ENCODE peak calls at places on chromosomes 4 and X, in ten cellular contexts. E, H, A, M, F, N, C, Y, O and K are unnamed samples.

GRCh38 chrX:123986377-123986776 is 24.9 kb downstream of the STAG2 start:
- DNase-seq in A (no peak), Y (no peak), E (no peak), H (no peak), M (no peak), F (no peak), C (no peak), N (no peak), O (no peak), K (no peak)

GRCh38 chr4:10302096-10302495 is 155.1 kb downstream of the ZNF518B start:
- DNase-seq in N (peak; percentile 29), O (no peak), C (no peak), H (no peak), M (no peak), A (no peak), E (no peak), Y (no peak), F (no peak), K (no peak)

GRCh38 chr4:89162987-89163386 is 51.7 kb downstream of the TIGD2 start:
- DNase-seq in E (no peak), M (no peak), A (no peak), Y (no peak), O (no peak), N (no peak), F (no peak), C (no peak), H (no peak), K (no peak)

GRCh38 chrX:9746148-9746880 is 19.3 kb downstream of the GPR143 start:
- DNase-seq in N (peak; percentile 26), Y (no peak), E (no peak), O (no peak), M (peak; percentile 88), C (no peak), A (no peak), F (no peak), H (peak; percentile 19), K (no peak)

GRCh38 chr4:124711469-124712416 is 789 bp downstream of the ANKRD50 start:
- DNase-seq in A (peak; percentile 55), Y (peak; percentile 69), M (peak; percentile 81), N (peak; percentile 81), E (peak; percentile 66), F (peak; percentile 45), H (peak; percentile 79), O (peak; percentile 90), C (peak; percentile 57), K (peak; percentile 24)

GRCh38 chrX:103549920-103550319 is 30.6 kb upstream of the RAB40A start:
- DNase-seq in O (no peak), E (no peak), C (no peak), F (no peak), Y (no peak), N (no peak), H (peak; percentile 27), M (peak; percentile 41), A (no peak), K (no peak)

GRCh38 chrX:84153538-84153937 is 34.5 kb downstream of the RPS6KA6 start:
- DNase-seq in F (no peak), C (no peak), E (no peak), N (peak; percentile 41), O (no peak), A (no peak), H (peak; percentile 41), Y (no peak), M (no peak), K (no peak)

GRCh38 chr4:11138964-11139363 is 289.7 kb downstream of the HS3ST1 start:
- DNase-seq in H (no peak), M (no peak), O (no peak), E (no peak), Y (no peak), A (no peak), C (no peak), F (no peak), N (no peak), K (no peak)

GRCh38 chr4:78552398-78553396 is 1.1 kb downstream of the ANXA3 start:
- DNase-seq in N (peak; percentile 85), M (peak; percentile 34), C (no peak), H (no peak), F (no peak), E (no peak), Y (no peak), A (no peak), O (peak; percentile 88), K (no peak)

GRCh38 chr4:5051210-5051691 is at the start of gene STK32B:
- DNase-seq in E (no peak), N (peak; percentile 80), F (peak; percentile 60), A (peak; percentile 68), O (peak; percentile 88), H (peak; percentile 64), M (peak; percentile 68), C (no peak), Y (peak; percentile 46), K (peak; percentile 26)

GRCh38 chrX:150847088-150847487 is 51.4 kb downstream of the CD99L2 start:
- DNase-seq in N (no peak), A (no peak), Y (no peak), H (no peak), E (no peak), O (no peak), M (no peak), C (no peak), F (no peak), K (no peak)

GRCh38 chr4:742742-743311 is 37.2 kb downstream of the PCGF3 start:
- DNase-seq in H (peak; percentile 54), M (peak; percentile 66), N (peak; percentile 40), C (peak; percentile 53), F (peak; percentile 74), A (peak; percentile 72), O (peak; percentile 92), Y (peak; percentile 82), E (peak; percentile 73), K (peak; percentile 55)

GRCh38 chrX:57817302-57817701 is 93.0 kb downstream of the ZXDA start:
- DNase-seq in N (no peak), H (peak; percentile 6), F (no peak), Y (no peak), C (no peak), M (peak; percentile 11), A (no peak), E (no peak), O (no peak), K (no peak)

GRCh38 chr4:134147941-134148340 is 53.6 kb downstream of the PABPC4L start:
- DNase-seq in M (no peak), F (no peak), A (no peak), C (no peak), N (no peak), E (no peak), O (no peak), Y (no peak), H (no peak), K (no peak)

GRCh38 chrX:150477364-150477763 is 91.1 kb upstream of the MTM1 start:
- DNase-seq in H (no peak), Y (no peak), A (no peak), F (no peak), M (no peak), C (no peak), N (no peak), E (no peak), O (no peak), K (no peak)

GRCh38 chr4:19850909-19851308 is 400.8 kb upstream of the SLIT2 start:
- DNase-seq in C (no peak), N (peak; percentile 27), M (peak; percentile 85), E (no peak), A (no peak), H (peak; percentile 89), Y (no peak), F (no peak), O (no peak), K (no peak)

GRCh38 chrX:14529288-14529989 is at the start of gene GLRA2:
- DNase-seq in F (peak; percentile 49), Y (peak; percentile 41), H (peak; percentile 10), E (no peak), A (no peak), N (peak; percentile 11), O (peak; percentile 74), M (peak; percentile 14), C (no peak), K (no peak)

GRCh38 chr4:26105815-26106699 is 192.0 kb downstream of the SMIM20 start:
- DNase-seq in M (peak; percentile 60), C (no peak), H (peak; percentile 83), E (no peak), Y (no peak), F (no peak), O (no peak), A (no peak), N (peak; percentile 21), K (no peak)

DNA sequence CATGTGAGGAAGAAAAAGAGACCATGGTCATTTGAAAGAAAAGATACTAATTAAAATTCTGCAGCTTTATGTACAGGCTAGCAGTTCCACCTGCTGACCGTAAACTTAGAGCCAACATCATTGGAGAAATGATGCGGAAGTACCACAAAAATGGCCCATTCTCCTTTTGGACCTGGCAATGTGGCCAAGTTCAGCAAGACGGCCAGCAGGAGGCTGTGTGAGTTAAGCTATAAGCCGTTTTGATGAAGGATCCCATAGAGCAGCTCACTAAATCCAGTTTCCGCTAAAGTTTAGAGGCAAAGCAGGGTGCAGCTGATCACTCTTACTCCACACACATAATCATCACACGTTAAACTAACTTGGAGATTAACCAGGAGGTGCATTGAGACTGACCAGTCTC is 133.8 kb downstream of the LDB2 start:
- DNase-seq in H (peak; percentile 25), E (no peak), F (no peak), C (no peak), O (peak; percentile 78), Y (peak; percentile 34), M (peak; percentile 33), N (no peak), A (no peak), K (no peak)
- TF ChIP-seq CTCF in H (peak; percentile 36), E (peak; percentile 48), F (peak; percentile 45), C (no peak), O (peak; percentile 88), Y (peak; percentile 57), M (peak; percentile 34), N (no peak), A (no peak), K (no peak)

GRCh38 chr4:23957465-23957864 is 67.6 kb upstream of the PPARGC1A start:
- DNase-seq in F (no peak), O (no peak), H (no peak), A (no peak), C (no peak), E (no peak), Y (no peak), M (no peak), N (no peak), K (no peak)
- TF ChIP-seq CTCF in F (no peak), O (peak; percentile 33), H (no peak), A (no peak), C (no peak), E (peak; percentile 36), Y (no peak), M (no peak), N (no peak), K (no peak)

DNA sequence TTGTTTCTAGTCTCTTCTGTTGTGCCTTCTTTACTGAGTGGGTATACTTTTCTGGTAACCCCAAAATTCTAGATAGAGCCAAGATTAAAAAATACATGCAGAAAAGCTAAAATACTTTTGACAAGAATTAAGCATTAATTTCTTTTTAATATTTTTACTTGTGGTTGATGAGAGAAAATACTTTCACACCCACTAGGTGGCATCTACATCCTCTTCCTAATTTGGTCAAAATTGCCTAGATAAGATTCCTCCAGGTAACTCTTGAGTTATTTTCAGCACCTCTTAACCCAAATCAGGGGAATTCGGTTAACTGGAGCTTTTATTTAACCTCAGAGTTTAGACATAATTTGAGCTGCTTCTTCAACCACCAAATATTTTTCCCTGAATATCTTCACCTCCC is 28.4 kb upstream of the COX7B2 start:
- DNase-seq in F (no peak), H (peak; percentile 1), E (no peak), N (no peak), A (no peak), O (no peak), Y (no peak), M (peak; percentile 18), C (no peak), K (no peak)
- TF ChIP-seq CTCF in F (peak; percentile 43), H (peak; percentile 16), E (peak; percentile 15), N (peak; percentile 10), A (no peak), O (peak; percentile 67), Y (peak; percentile 68), M (peak; percentile 32), C (no peak), K (no peak)

GRCh38 chrX:100424012-100424411 is 13.9 kb upstream of the PCDH19 start:
- DNase-seq in E (no peak), C (no peak), F (no peak), Y (no peak), N (no peak), H (peak; percentile 5), M (peak; percentile 17), A (no peak), O (peak; percentile 75), K (no peak)
- TF ChIP-seq CTCF in E (no peak), C (no peak), F (peak; percentile 52), Y (no peak), N (peak; percentile 17), H (peak; percentile 14), M (peak; percentile 25), A (no peak), O (peak; percentile 85), K (no peak)